ENCODE peak calls at places on chromosomes 11 and 22, in five cellular contexts. One of them, this sample, is unnamed.

GRCh38 chr22:31637375-31637937 is 24.6 kb downstream of the PISD start:
- DNase-seq in CD4-positive, CD25-positive, alpha-beta regulatory T cell: no peak
- DNase-seq in heart right ventricle: no peak
- DNase-seq in psoas muscle: no peak
- DNase-seq in ovary: no peak
- DNase-seq in this sample: no peak

GRCh38 chr22:17198188-17199130 is 20.8 kb downstream of the ADA2 start:
- DNase-seq in CD4-positive, CD25-positive, alpha-beta regulatory T cell: no peak
- DNase-seq in heart right ventricle: peak; percentile 86
- DNase-seq in psoas muscle: peak; percentile 67
- DNase-seq in ovary: peak; percentile 43
- DNase-seq in this sample: no peak

GRCh38 chr11:7353100-7353499 is 101.4 kb downstream of the SYT9 start:
- DNase-seq in CD4-positive, CD25-positive, alpha-beta regulatory T cell: no peak
- DNase-seq in heart right ventricle: peak; percentile 7
- DNase-seq in psoas muscle: no peak
- DNase-seq in ovary: no peak
- DNase-seq in this sample: no peak

GRCh38 chr11:69641681-69642548 is 959 bp downstream of the CCND1 start:
- DNase-seq in CD4-positive, CD25-positive, alpha-beta regulatory T cell: no peak
- DNase-seq in heart right ventricle: no peak
- DNase-seq in psoas muscle: no peak
- DNase-seq in ovary: no peak
- DNase-seq in this sample: no peak

GRCh38 chr11:70820712-70821111 is 422.4 kb downstream of the CTTN start:
- DNase-seq in CD4-positive, CD25-positive, alpha-beta regulatory T cell: no peak
- DNase-seq in heart right ventricle: no peak
- DNase-seq in psoas muscle: no peak
- DNase-seq in ovary: no peak
- DNase-seq in this sample: no peak

GRCh38 chr11:78796956-78797355 is 222.3 kb upstream of the NARS2 start:
- DNase-seq in CD4-positive, CD25-positive, alpha-beta regulatory T cell: no peak
- DNase-seq in heart right ventricle: no peak
- DNase-seq in psoas muscle: no peak
- DNase-seq in ovary: no peak
- DNase-seq in this sample: no peak

GRCh38 chr22:31212783-31213626 is 907 bp downstream of the LIMK2 start:
- DNase-seq in CD4-positive, CD25-positive, alpha-beta regulatory T cell: no peak
- DNase-seq in heart right ventricle: peak; percentile 27
- DNase-seq in psoas muscle: no peak
- DNase-seq in ovary: no peak
- DNase-seq in this sample: no peak

GRCh38 chr11:133500435-133500834 is 31.9 kb downstream of the OPCML start:
- DNase-seq in CD4-positive, CD25-positive, alpha-beta regulatory T cell: no peak
- DNase-seq in heart right ventricle: no peak
- DNase-seq in psoas muscle: no peak
- DNase-seq in ovary: no peak
- DNase-seq in this sample: no peak

GRCh38 chr22:40036591-40037225 is 42.0 kb downstream of the FAM83F start:
- DNase-seq in CD4-positive, CD25-positive, alpha-beta regulatory T cell: peak; percentile 27
- DNase-seq in heart right ventricle: peak; percentile 43
- DNase-seq in psoas muscle: peak; percentile 77
- DNase-seq in ovary: peak; percentile 62
- DNase-seq in this sample: peak; percentile 45

GRCh38 chr11:96055706-96056387 is 131.9 kb upstream of the MTMR2 start:
- DNase-seq in CD4-positive, CD25-positive, alpha-beta regulatory T cell: no peak
- DNase-seq in heart right ventricle: no peak
- DNase-seq in psoas muscle: no peak
- DNase-seq in ovary: no peak
- DNase-seq in this sample: no peak

GRCh38 chr11:64268687-64269379 is 15.6 kb downstream of the BAD start:
- DNase-seq in CD4-positive, CD25-positive, alpha-beta regulatory T cell: no peak
- DNase-seq in heart right ventricle: peak; percentile 69
- DNase-seq in psoas muscle: peak; percentile 90
- DNase-seq in ovary: peak; percentile 93
- DNase-seq in this sample: no peak

GRCh38 chr11:66323684-66324083 is 6.8 kb upstream of the CD248 start:
- DNase-seq in CD4-positive, CD25-positive, alpha-beta regulatory T cell: no peak
- DNase-seq in heart right ventricle: no peak
- DNase-seq in psoas muscle: no peak
- DNase-seq in ovary: no peak
- DNase-seq in this sample: no peak

GRCh38 chr11:74142624-74143023 is 28.2 kb downstream of the C2CD3 start:
- DNase-seq in CD4-positive, CD25-positive, alpha-beta regulatory T cell: no peak
- DNase-seq in heart right ventricle: no peak
- DNase-seq in psoas muscle: no peak
- DNase-seq in ovary: no peak
- DNase-seq in this sample: no peak

GRCh38 chr11:64060861-64061444 is 25.2 kb downstream of the FLRT1 start:
- DNase-seq in CD4-positive, CD25-positive, alpha-beta regulatory T cell: peak; percentile 23
- DNase-seq in heart right ventricle: peak; percentile 30
- DNase-seq in psoas muscle: peak; percentile 72
- DNase-seq in ovary: peak; percentile 67
- DNase-seq in this sample: peak; percentile 46

GRCh38 chr11:62538470-62539237 is 8.0 kb downstream of the AHNAK start:
- DNase-seq in CD4-positive, CD25-positive, alpha-beta regulatory T cell: no peak
- DNase-seq in heart right ventricle: no peak
- DNase-seq in psoas muscle: no peak
- DNase-seq in ovary: no peak
- DNase-seq in this sample: no peak

GRCh38 chr11:43197357-43197756 is 114.4 kb upstream of the API5 start:
- DNase-seq in CD4-positive, CD25-positive, alpha-beta regulatory T cell: no peak
- DNase-seq in heart right ventricle: no peak
- DNase-seq in psoas muscle: no peak
- DNase-seq in ovary: no peak
- DNase-seq in this sample: no peak

GRCh38 chr22:47204002-47204979 is 441.8 kb downstream of the TBC1D22A start:
- DNase-seq in CD4-positive, CD25-positive, alpha-beta regulatory T cell: no peak
- DNase-seq in heart right ventricle: no peak
- DNase-seq in psoas muscle: peak; percentile 41
- DNase-seq in ovary: peak; percentile 86
- DNase-seq in this sample: no peak

GRCh38 chr11:37995886-37996285 is 1397.8 kb upstream of the RAG2 start:
- DNase-seq in CD4-positive, CD25-positive, alpha-beta regulatory T cell: no peak
- DNase-seq in heart right ventricle: no peak
- DNase-seq in psoas muscle: no peak
- DNase-seq in ovary: no peak
- DNase-seq in this sample: no peak

GRCh38 chr11:78957481-78958245 is 383.0 kb upstream of the NARS2 start:
- DNase-seq in CD4-positive, CD25-positive, alpha-beta regulatory T cell: no peak
- DNase-seq in heart right ventricle: no peak
- DNase-seq in psoas muscle: no peak
- DNase-seq in ovary: no peak
- DNase-seq in this sample: no peak

GRCh38 chr11:106495046-106495445 is 417.6 kb downstream of the AASDHPPT start:
- DNase-seq in CD4-positive, CD25-positive, alpha-beta regulatory T cell: no peak
- DNase-seq in heart right ventricle: no peak
- DNase-seq in psoas muscle: no peak
- DNase-seq in ovary: no peak
- DNase-seq in this sample: no peak

GRCh38 chr11:66155387-66156073 is 85.5 kb downstream of the PACS1 start:
- DNase-seq in CD4-positive, CD25-positive, alpha-beta regulatory T cell: no peak
- DNase-seq in heart right ventricle: no peak
- DNase-seq in psoas muscle: no peak
- DNase-seq in ovary: no peak
- DNase-seq in this sample: no peak

GRCh38 chr22:37172266-37173245 is 15.5 kb downstream of the C1QTNF6 start:
- DNase-seq in CD4-positive, CD25-positive, alpha-beta regulatory T cell: no peak
- DNase-seq in heart right ventricle: no peak
- DNase-seq in psoas muscle: peak; percentile 33
- DNase-seq in ovary: peak; percentile 21
- DNase-seq in this sample: no peak

GRCh38 chr11:79062814-79063762 is 377.7 kb downstream of the TENM4 start:
- DNase-seq in CD4-positive, CD25-positive, alpha-beta regulatory T cell: no peak
- DNase-seq in heart right ventricle: peak; percentile 14
- DNase-seq in psoas muscle: no peak
- DNase-seq in ovary: no peak
- DNase-seq in this sample: peak; percentile 16

GRCh38 chr11:15873501-15873900 is 482.8 kb downstream of the SOX6 start:
- DNase-seq in CD4-positive, CD25-positive, alpha-beta regulatory T cell: no peak
- DNase-seq in heart right ventricle: no peak
- DNase-seq in psoas muscle: no peak
- DNase-seq in ovary: no peak
- DNase-seq in this sample: no peak

GRCh38 chr11:2130881-2131352 is 8.3 kb downstream of the IGF2 start:
- DNase-seq in CD4-positive, CD25-positive, alpha-beta regulatory T cell: no peak
- DNase-seq in heart right ventricle: no peak
- DNase-seq in psoas muscle: peak; percentile 36
- DNase-seq in ovary: no peak
- DNase-seq in this sample: no peak

GRCh38 chr11:117841582-117842031 is 17.1 kb upstream of the FXYD2 start:
- DNase-seq in CD4-positive, CD25-positive, alpha-beta regulatory T cell: no peak
- DNase-seq in heart right ventricle: no peak
- DNase-seq in psoas muscle: no peak
- DNase-seq in ovary: no peak
- DNase-seq in this sample: no peak

GRCh38 chr11:31383116-31383515 is 13.5 kb downstream of the DNAJC24 start:
- DNase-seq in CD4-positive, CD25-positive, alpha-beta regulatory T cell: no peak
- DNase-seq in heart right ventricle: no peak
- DNase-seq in psoas muscle: no peak
- DNase-seq in ovary: no peak
- DNase-seq in this sample: no peak

DNA sequence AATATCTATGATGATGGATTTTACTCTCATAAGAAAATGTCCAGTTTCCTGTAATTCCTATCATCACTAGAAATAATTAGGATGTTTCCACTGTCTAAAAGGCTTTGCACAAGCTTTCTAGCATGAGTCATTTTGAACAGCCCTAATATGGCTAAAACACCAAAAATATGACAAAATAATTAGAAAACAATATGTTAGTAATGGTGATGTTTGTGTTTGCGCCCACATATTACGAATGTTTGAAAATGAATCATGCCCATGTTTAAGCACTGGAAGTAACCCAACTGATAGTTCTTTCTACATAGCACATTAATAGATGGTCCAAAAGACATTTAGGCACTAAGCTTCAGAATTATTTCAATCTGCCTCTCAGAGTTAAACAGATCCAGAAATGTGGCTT is 96.0 kb downstream of the TRPC6 start:
- DNase-seq in CD4-positive, CD25-positive, alpha-beta regulatory T cell: no peak
- DNase-seq in heart right ventricle: no peak
- DNase-seq in psoas muscle: no peak
- DNase-seq in ovary: no peak
- DNase-seq in this sample: no peak
- H3K27ac ChIP-seq in CD4-positive, CD25-positive, alpha-beta regulatory T cell: no peak overlapping the region
- H3K27ac ChIP-seq in heart right ventricle: no peak overlapping the region
- H3K27ac ChIP-seq in psoas muscle: no peak overlapping the region
- H3K27ac ChIP-seq in ovary: no peak overlapping the region
- H3K27ac ChIP-seq in this sample: no peak overlapping the region

GRCh38 chr22:44819966-44820631 is 67.7 kb downstream of the ARHGAP8 start:
- DNase-seq in CD4-positive, CD25-positive, alpha-beta regulatory T cell: no peak
- DNase-seq in heart right ventricle: no peak
- DNase-seq in psoas muscle: no peak
- DNase-seq in ovary: no peak
- DNase-seq in this sample: no peak
- H3K27ac ChIP-seq in CD4-positive, CD25-positive, alpha-beta regulatory T cell: no peak overlapping the region
- H3K27ac ChIP-seq in heart right ventricle: no peak overlapping the region
- H3K27ac ChIP-seq in psoas muscle: no peak overlapping the region
- H3K27ac ChIP-seq in ovary: no peak overlapping the region
- H3K27ac ChIP-seq in this sample: no peak overlapping the region

GRCh38 chr11:119025099-119025473 is 5.6 kb downstream of the SLC37A4 start:
- DNase-seq in CD4-positive, CD25-positive, alpha-beta regulatory T cell: no peak
- DNase-seq in heart right ventricle: no peak
- DNase-seq in psoas muscle: no peak
- DNase-seq in ovary: no peak
- DNase-seq in this sample: no peak
- H3K27ac ChIP-seq in CD4-positive, CD25-positive, alpha-beta regulatory T cell: no peak overlapping the region
- H3K27ac ChIP-seq in heart right ventricle: peak overlapping the region; percentile 71
- H3K27ac ChIP-seq in psoas muscle: peak overlapping the region; percentile 93
- H3K27ac ChIP-seq in ovary: no peak overlapping the region
- H3K27ac ChIP-seq in this sample: no peak overlapping the region

GRCh38 chr11:124953753-124954624 is at the start of gene CCDC15:
- DNase-seq in CD4-positive, CD25-positive, alpha-beta regulatory T cell: peak; percentile 94
- DNase-seq in heart right ventricle: peak; percentile 98
- DNase-seq in psoas muscle: peak; percentile 98
- DNase-seq in ovary: peak; percentile 97
- DNase-seq in this sample: peak; percentile 95
- H3K27ac ChIP-seq in CD4-positive, CD25-positive, alpha-beta regulatory T cell: peak within 1 kb of the TSS; percentile 84
- H3K27ac ChIP-seq in heart right ventricle: peak within 1 kb of the TSS; percentile 90
- H3K27ac ChIP-seq in psoas muscle: peak within 1 kb of the TSS; percentile 89
- H3K27ac ChIP-seq in ovary: peak within 1 kb of the TSS; percentile 70
- H3K27ac ChIP-seq in this sample: peak within 1 kb of the TSS; percentile 80

DNA sequence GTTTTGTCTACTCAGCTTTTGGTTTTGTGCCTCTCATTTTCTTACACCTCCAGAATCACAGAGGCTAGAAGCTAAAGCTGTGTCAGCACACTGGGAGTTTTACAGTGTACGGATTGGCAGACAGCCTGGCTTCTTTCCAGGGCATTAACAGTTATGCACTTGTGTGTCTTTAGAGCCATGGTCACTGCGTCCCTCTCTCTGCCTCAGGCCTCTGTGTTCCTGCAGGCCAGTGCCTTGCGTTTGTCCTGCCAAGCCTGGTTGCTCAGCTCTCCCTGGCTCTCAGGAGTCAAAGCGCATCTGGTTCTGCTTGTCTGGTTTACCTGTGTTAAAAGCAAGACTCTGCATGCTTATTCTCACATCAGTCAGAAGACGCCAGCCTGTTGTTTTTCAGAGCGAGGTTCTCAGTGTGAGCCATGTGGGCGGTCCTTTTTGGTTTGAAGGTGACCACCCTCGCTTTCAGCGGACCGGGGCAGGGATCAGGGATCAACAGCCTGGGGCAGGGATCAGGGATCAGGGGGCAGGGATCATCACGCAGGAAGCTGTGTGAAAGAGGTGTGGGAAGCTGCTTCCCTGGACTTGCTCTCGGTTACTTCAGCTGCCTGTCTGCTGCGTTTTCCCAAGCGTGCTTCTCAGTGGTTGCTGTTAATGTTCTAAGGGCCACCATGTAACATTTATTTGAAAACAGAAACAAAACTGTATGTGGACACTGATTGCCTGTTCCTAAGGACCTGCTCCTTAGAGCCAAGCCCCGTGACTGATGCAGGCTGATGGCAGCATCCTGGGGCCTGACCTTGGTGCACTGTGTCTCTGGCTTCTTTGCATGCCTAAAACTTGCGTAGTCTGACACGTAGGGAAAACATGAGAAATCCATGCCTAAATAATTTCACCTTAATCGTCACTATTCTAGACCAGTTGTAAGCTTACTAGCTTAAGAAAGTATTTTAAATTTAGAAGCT is 146.8 kb downstream of the ATXN10 start:
- DNase-seq in CD4-positive, CD25-positive, alpha-beta regulatory T cell: no peak
- DNase-seq in heart right ventricle: peak; percentile 58
- DNase-seq in psoas muscle: peak; percentile 77
- DNase-seq in ovary: no peak
- DNase-seq in this sample: peak; percentile 68
- H3K27ac ChIP-seq in CD4-positive, CD25-positive, alpha-beta regulatory T cell: no peak overlapping the region
- H3K27ac ChIP-seq in heart right ventricle: no peak overlapping the region
- H3K27ac ChIP-seq in psoas muscle: no peak overlapping the region
- H3K27ac ChIP-seq in ovary: no peak overlapping the region
- H3K27ac ChIP-seq in this sample: peak overlapping the region; percentile 24